ENCODE peak calls at places on chromosomes 5 and 9, in four cellular contexts. One of them, this sample, is unnamed.

GRCh38 chr9:16143947-16144890 is 591.4 kb downstream of the CCDC171 start:
- DNase-seq in CD4-positive, alpha-beta memory T cell: no peak
- DNase-seq in thyroid gland: no peak
- DNase-seq in small intestine: no peak
- DNase-seq in this sample: no peak

GRCh38 chr5:87074934-87075541 is 192.6 kb upstream of the RASA1 start:
- DNase-seq in CD4-positive, alpha-beta memory T cell: no peak
- DNase-seq in small intestine: peak; percentile 58
- DNase-seq in thyroid gland: no peak
- DNase-seq in this sample: peak; percentile 3

GRCh38 chr5:80781356-80781755 is 126.6 kb upstream of the DHFR start:
- DNase-seq in CD4-positive, alpha-beta memory T cell: no peak
- DNase-seq in thyroid gland: peak; percentile 75
- DNase-seq in small intestine: no peak
- DNase-seq in this sample: no peak

GRCh38 chr9:5712651-5713360 is 83.9 kb downstream of the RIC1 start:
- DNase-seq in small intestine: peak; percentile 66
- DNase-seq in CD4-positive, alpha-beta memory T cell: no peak
- DNase-seq in thyroid gland: no peak
- DNase-seq in this sample: no peak

GRCh38 chr9:95098391-95098921 is 219.1 kb downstream of the FANCC start:
- DNase-seq in thyroid gland: peak; percentile 61
- DNase-seq in CD4-positive, alpha-beta memory T cell: no peak
- DNase-seq in small intestine: no peak
- DNase-seq in this sample: no peak

GRCh38 chr5:115179959-115180709 is 10.4 kb upstream of the TRIM36 start:
- DNase-seq in small intestine: peak; percentile 36
- DNase-seq in CD4-positive, alpha-beta memory T cell: peak; percentile 33
- DNase-seq in thyroid gland: peak; percentile 16
- DNase-seq in this sample: peak; percentile 23

GRCh38 chr9:4359016-4359415 is 59.1 kb upstream of the GLIS3 start:
- DNase-seq in thyroid gland: no peak
- DNase-seq in CD4-positive, alpha-beta memory T cell: no peak
- DNase-seq in small intestine: no peak
- DNase-seq in this sample: no peak

GRCh38 chr5:172858511-172858989 is 24.5 kb downstream of the ERGIC1 start:
- DNase-seq in CD4-positive, alpha-beta memory T cell: no peak
- DNase-seq in small intestine: peak; percentile 86
- DNase-seq in thyroid gland: no peak
- DNase-seq in this sample: no peak

GRCh38 chr9:86655147-86655546 is 292.2 kb downstream of the GAS1 start:
- DNase-seq in CD4-positive, alpha-beta memory T cell: no peak
- DNase-seq in small intestine: no peak
- DNase-seq in thyroid gland: no peak
- DNase-seq in this sample: no peak

GRCh38 chr9:122262073-122262472 is 2.6 kb downstream of the RBM18 start:
- DNase-seq in small intestine: no peak
- DNase-seq in thyroid gland: no peak
- DNase-seq in CD4-positive, alpha-beta memory T cell: no peak
- DNase-seq in this sample: no peak

GRCh38 chr9:88388203-88388885 is at the start of gene SPIN1:
- DNase-seq in thyroid gland: peak; percentile 80
- DNase-seq in small intestine: peak; percentile 86
- DNase-seq in CD4-positive, alpha-beta memory T cell: peak; percentile 67
- DNase-seq in this sample: peak; percentile 88

GRCh38 chr9:14309403-14309802 is 4.5 kb downstream of the NFIB start:
- DNase-seq in small intestine: peak; percentile 48
- DNase-seq in CD4-positive, alpha-beta memory T cell: no peak
- DNase-seq in thyroid gland: no peak
- DNase-seq in this sample: no peak

GRCh38 chr5:99037668-99038067 is 108.9 kb upstream of the CHD1 start:
- DNase-seq in thyroid gland: no peak
- DNase-seq in CD4-positive, alpha-beta memory T cell: peak; percentile 81
- DNase-seq in small intestine: peak; percentile 37
- DNase-seq in this sample: no peak

GRCh38 chr5:180174587-180174972 is 34.4 kb downstream of the RASGEF1C start:
- DNase-seq in thyroid gland: no peak
- DNase-seq in small intestine: no peak
- DNase-seq in CD4-positive, alpha-beta memory T cell: no peak
- DNase-seq in this sample: no peak

GRCh38 chr5:132054031-132054696 is 6.3 kb upstream of the IL3 start:
- DNase-seq in thyroid gland: no peak
- DNase-seq in CD4-positive, alpha-beta memory T cell: no peak
- DNase-seq in small intestine: no peak
- DNase-seq in this sample: no peak

GRCh38 chr5:115490601-115491000 is 54.0 kb downstream of the FEM1C start:
- DNase-seq in CD4-positive, alpha-beta memory T cell: no peak
- DNase-seq in thyroid gland: no peak
- DNase-seq in small intestine: no peak
- DNase-seq in this sample: no peak

GRCh38 chr9:133877327-133877726 is 114.8 kb downstream of the VAV2 start:
- DNase-seq in CD4-positive, alpha-beta memory T cell: no peak
- DNase-seq in small intestine: no peak
- DNase-seq in thyroid gland: no peak
- DNase-seq in this sample: no peak

GRCh38 chr5:116573279-116573616 is 1.4 kb downstream of the SEMA6A start:
- DNase-seq in small intestine: peak; percentile 69
- DNase-seq in thyroid gland: peak; percentile 47
- DNase-seq in CD4-positive, alpha-beta memory T cell: no peak
- DNase-seq in this sample: peak; percentile 22

GRCh38 chr9:32589083-32589713 is 16.2 kb upstream of the NDUFB6 start:
- DNase-seq in thyroid gland: no peak
- DNase-seq in small intestine: peak; percentile 25
- DNase-seq in CD4-positive, alpha-beta memory T cell: no peak
- DNase-seq in this sample: no peak

GRCh38 chr5:24005384-24005783 is 498.0 kb downstream of the PRDM9 start:
- DNase-seq in CD4-positive, alpha-beta memory T cell: no peak
- DNase-seq in small intestine: no peak
- DNase-seq in thyroid gland: no peak
- DNase-seq in this sample: no peak

GRCh38 chr5:40652441-40653220 is 27.1 kb upstream of the PTGER4 start:
- DNase-seq in CD4-positive, alpha-beta memory T cell: no peak
- DNase-seq in thyroid gland: no peak
- DNase-seq in small intestine: peak; percentile 66
- DNase-seq in this sample: no peak

GRCh38 chr9:78053627-78054026 is 22.0 kb upstream of the GNAQ start:
- DNase-seq in CD4-positive, alpha-beta memory T cell: no peak
- DNase-seq in small intestine: no peak
- DNase-seq in thyroid gland: no peak
- DNase-seq in this sample: no peak

GRCh38 chr9:97819735-97820134 is 33.3 kb upstream of the FOXE1 start:
- DNase-seq in CD4-positive, alpha-beta memory T cell: no peak
- DNase-seq in small intestine: no peak
- DNase-seq in thyroid gland: no peak
- DNase-seq in this sample: no peak

GRCh38 chr5:123807177-123807900 is 295.4 kb downstream of the CSNK1G3 start:
- DNase-seq in CD4-positive, alpha-beta memory T cell: no peak
- DNase-seq in small intestine: no peak
- DNase-seq in thyroid gland: peak; percentile 2
- DNase-seq in this sample: no peak

GRCh38 chr5:152092580-152092979 is 167.9 kb upstream of the GLRA1 start:
- DNase-seq in thyroid gland: no peak
- DNase-seq in small intestine: no peak
- DNase-seq in CD4-positive, alpha-beta memory T cell: no peak
- DNase-seq in this sample: no peak

GRCh38 chr5:78243639-78244038 is 50.9 kb downstream of the AP3B1 start:
- DNase-seq in small intestine: no peak
- DNase-seq in thyroid gland: no peak
- DNase-seq in CD4-positive, alpha-beta memory T cell: no peak
- DNase-seq in this sample: no peak

GRCh38 chr9:13033959-13034695 is 245.4 kb downstream of the MPDZ start:
- DNase-seq in small intestine: peak; percentile 20
- DNase-seq in thyroid gland: peak; percentile 69
- DNase-seq in CD4-positive, alpha-beta memory T cell: no peak
- DNase-seq in this sample: peak; percentile 71

GRCh38 chr5:150211156-150212030 is 21.5 kb downstream of the SLC6A7 start:
- DNase-seq in CD4-positive, alpha-beta memory T cell: no peak
- DNase-seq in thyroid gland: no peak
- DNase-seq in small intestine: peak; percentile 72
- DNase-seq in this sample: peak; percentile 44

GRCh38 chr5:153629496-153629895 is 139.0 kb downstream of the GRIA1 start:
- DNase-seq in CD4-positive, alpha-beta memory T cell: no peak
- DNase-seq in thyroid gland: no peak
- DNase-seq in small intestine: no peak
- DNase-seq in this sample: no peak

GRCh38 chr9:133980864-133981588 is 11.1 kb downstream of the VAV2 start:
- DNase-seq in thyroid gland: no peak
- DNase-seq in CD4-positive, alpha-beta memory T cell: no peak
- DNase-seq in small intestine: no peak
- DNase-seq in this sample: no peak

GRCh38 chr5:95543017-95543705 is 11.6 kb downstream of the SKIC3 start:
- DNase-seq in thyroid gland: no peak
- DNase-seq in small intestine: peak; percentile 63
- DNase-seq in CD4-positive, alpha-beta memory T cell: no peak
- DNase-seq in this sample: no peak

GRCh38 chr5:76622973-76623596 is at the start of gene F2RL2:
- DNase-seq in CD4-positive, alpha-beta memory T cell: no peak
- DNase-seq in small intestine: no peak
- DNase-seq in thyroid gland: peak; percentile 65
- DNase-seq in this sample: peak; percentile 20

GRCh38 chr9:81083062-81083461 is 606.3 kb downstream of the TLE1 start:
- DNase-seq in CD4-positive, alpha-beta memory T cell: no peak
- DNase-seq in small intestine: no peak
- DNase-seq in thyroid gland: no peak
- DNase-seq in this sample: no peak

GRCh38 chr9:137408651-137409405 is 14.1 kb downstream of the EXD3 start:
- DNase-seq in thyroid gland: no peak
- DNase-seq in small intestine: no peak
- DNase-seq in CD4-positive, alpha-beta memory T cell: no peak
- DNase-seq in this sample: no peak

GRCh38 chr5:141686648-141687416 is 4.8 kb upstream of the ARAP3 start:
- DNase-seq in thyroid gland: no peak
- DNase-seq in small intestine: no peak
- DNase-seq in CD4-positive, alpha-beta memory T cell: no peak
- DNase-seq in this sample: no peak

GRCh38 chr5:98989723-98990122 is 60.9 kb upstream of the CHD1 start:
- DNase-seq in small intestine: no peak
- DNase-seq in thyroid gland: no peak
- DNase-seq in CD4-positive, alpha-beta memory T cell: no peak
- DNase-seq in this sample: no peak

GRCh38 chr9:72333758-72334157 is 31.2 kb downstream of the ZFAND5 start:
- DNase-seq in CD4-positive, alpha-beta memory T cell: no peak
- DNase-seq in thyroid gland: no peak
- DNase-seq in small intestine: no peak
- DNase-seq in this sample: no peak

GRCh38 chr5:151685749-151686672 is 704 bp downstream of the SPARC start:
- DNase-seq in CD4-positive, alpha-beta memory T cell: no peak
- DNase-seq in small intestine: no peak
- DNase-seq in thyroid gland: no peak
- DNase-seq in this sample: no peak

GRCh38 chr9:124635285-124635684 is 128.1 kb upstream of the NR5A1 start:
- DNase-seq in CD4-positive, alpha-beta memory T cell: no peak
- DNase-seq in small intestine: no peak
- DNase-seq in thyroid gland: no peak
- DNase-seq in this sample: no peak

GRCh38 chr9:115524467-115525059 is 406.6 kb upstream of the TNC start:
- DNase-seq in small intestine: peak; percentile 52
- DNase-seq in thyroid gland: no peak
- DNase-seq in CD4-positive, alpha-beta memory T cell: no peak
- DNase-seq in this sample: peak; percentile 21

GRCh38 chr5:59275537-59276276 is 617.8 kb downstream of the PDE4D start:
- DNase-seq in CD4-positive, alpha-beta memory T cell: no peak
- DNase-seq in thyroid gland: peak; percentile 72
- DNase-seq in small intestine: peak; percentile 62
- DNase-seq in this sample: peak; percentile 55
- H3K27ac ChIP-seq in CD4-positive, alpha-beta memory T cell: no peak overlapping the region
- H3K27ac ChIP-seq in thyroid gland: peak overlapping the region; percentile 86
- H3K27ac ChIP-seq in small intestine: peak overlapping the region; percentile 17
- H3K27ac ChIP-seq in this sample: peak overlapping the region; percentile 95

GRCh38 chr9:127921592-127922120 is 4.8 kb upstream of the ST6GALNAC4 start:
- DNase-seq in thyroid gland: peak; percentile 62
- DNase-seq in small intestine: peak; percentile 53
- DNase-seq in CD4-positive, alpha-beta memory T cell: peak; percentile 71
- DNase-seq in this sample: peak; percentile 66
- H3K4me3 ChIP-seq in thyroid gland: no peak overlapping the region
- H3K4me3 ChIP-seq in small intestine: no peak overlapping the region
- H3K4me3 ChIP-seq in CD4-positive, alpha-beta memory T cell: no peak overlapping the region
- H3K4me3 ChIP-seq in this sample: no peak overlapping the region

GRCh38 chr9:127067603-127068220 is 54.7 kb downstream of the ANGPTL2 start:
- DNase-seq in thyroid gland: no peak
- DNase-seq in small intestine: peak; percentile 9
- DNase-seq in CD4-positive, alpha-beta memory T cell: no peak
- DNase-seq in this sample: no peak

GRCh38 chr9:127066060-127066774 is 56.2 kb downstream of the ANGPTL2 start:
- DNase-seq in small intestine: no peak
- DNase-seq in CD4-positive, alpha-beta memory T cell: no peak
- DNase-seq in thyroid gland: no peak
- DNase-seq in this sample: no peak

GRCh38 chr9:127066775-127067111 is 55.7 kb downstream of the ANGPTL2 start:
- DNase-seq in small intestine: no peak
- DNase-seq in CD4-positive, alpha-beta memory T cell: no peak
- DNase-seq in thyroid gland: no peak
- DNase-seq in this sample: no peak

GRCh38 chr9:127064335-127064734 is 58.1 kb downstream of the ANGPTL2 start:
- DNase-seq in small intestine: no peak
- DNase-seq in CD4-positive, alpha-beta memory T cell: no peak
- DNase-seq in thyroid gland: no peak
- DNase-seq in this sample: no peak

GRCh38 chr9:127065592-127065991 is 56.8 kb downstream of the ANGPTL2 start:
- DNase-seq in thyroid gland: no peak
- DNase-seq in CD4-positive, alpha-beta memory T cell: no peak
- DNase-seq in small intestine: no peak
- DNase-seq in this sample: no peak
- H3K27ac ChIP-seq in thyroid gland: no peak overlapping the region
- H3K27ac ChIP-seq in CD4-positive, alpha-beta memory T cell: no peak overlapping the region
- H3K27ac ChIP-seq in small intestine: no peak overlapping the region
- H3K27ac ChIP-seq in this sample: no peak overlapping the region

GRCh38 chr5:35926389-35927051 is 11.9 kb downstream of the CAPSL start:
- DNase-seq in CD4-positive, alpha-beta memory T cell: peak; percentile 63
- DNase-seq in thyroid gland: peak; percentile 38
- DNase-seq in small intestine: peak; percentile 53
- DNase-seq in this sample: peak; percentile 52
- H3K4me3 ChIP-seq in CD4-positive, alpha-beta memory T cell: no peak overlapping the region
- H3K4me3 ChIP-seq in thyroid gland: no peak overlapping the region
- H3K4me3 ChIP-seq in small intestine: no peak overlapping the region
- H3K4me3 ChIP-seq in this sample: no peak overlapping the region

GRCh38 chr9:113509463-113509862 is 45.9 kb downstream of the RGS3 start:
- DNase-seq in thyroid gland: no peak
- DNase-seq in CD4-positive, alpha-beta memory T cell: no peak
- DNase-seq in small intestine: no peak
- DNase-seq in this sample: no peak
- H3K27ac ChIP-seq in thyroid gland: no peak overlapping the region
- H3K27ac ChIP-seq in CD4-positive, alpha-beta memory T cell: no peak overlapping the region
- H3K27ac ChIP-seq in small intestine: no peak overlapping the region
- H3K27ac ChIP-seq in this sample: no peak overlapping the region